ENCODE peak calls at places on chromosomes 1 and 21, in ten cellular contexts. F is transverse colon, H is hepatocyte, E is K562, L is left ventricle myocardium inferior, V is endothelial cell of umbilical vein, D is cardiac muscle cell, O is fibroblast of lung, P is ascending aorta, Z is mesenchymal stem cell. J is an unnamed sample. For H3K27me3, the result is how much of the 10 kb centered on the place peaks cover.

GRCh38 chr1:197859024-197859423 is 43.4 kb upstream of the C1orf53 start:
- DNase-seq in D (no peak), O (no peak), H (no peak), F (peak), E (no peak), L (no peak), Z (no peak), V (no peak), P (no peak), J (peak)

GRCh38 chr1:55955237-55955636 is 624.1 kb downstream of the PLPP3 start:
- DNase-seq in E (no peak), L (no peak), O (peak), H (no peak), P (no peak), D (peak), F (no peak), V (no peak), Z (peak), J (no peak)

GRCh38 chr1:24643362-24644346 is 552 bp downstream of the SRRM1 start:
- DNase-seq in E (peak), P (no peak), H (peak), D (peak), F (peak), L (no peak), Z (peak), V (peak), O (no peak), J (peak)

GRCh38 chr21:46112731-46113215 is 14.9 kb downstream of the COL6A2 start:
- DNase-seq in L (no peak), D (no peak), F (peak), P (peak), V (no peak), E (no peak), O (no peak), H (no peak), Z (no peak), J (no peak)

GRCh38 chr1:43537423-43538142 is 6.9 kb downstream of the PTPRF start:
- DNase-seq in H (no peak), D (no peak), Z (no peak), P (no peak), O (no peak), L (no peak), V (no peak), E (no peak), F (peak), J (no peak)

GRCh38 chr1:83512371-83513004 is 486.4 kb downstream of the TTLL7 start:
- DNase-seq in P (no peak), H (no peak), Z (peak), F (no peak), V (peak), L (no peak), E (no peak), O (no peak), D (no peak), J (no peak)

GRCh38 chr1:33050221-33051076 is 13.8 kb upstream of the AK2 start:
- DNase-seq in D (no peak), F (no peak), Z (peak), H (no peak), E (peak), L (no peak), V (no peak), O (peak), P (no peak), J (no peak)

GRCh38 chr21:31554511-31555022 is 104.9 kb upstream of the SOD1 start:
- DNase-seq in F (no peak), H (no peak), V (no peak), E (no peak), O (no peak), D (no peak), L (no peak), Z (peak), P (no peak), J (peak)

GRCh38 chr1:181091322-181092040 is 3.0 kb downstream of the IER5 start:
- DNase-seq in L (no peak), Z (no peak), O (no peak), F (no peak), P (no peak), V (no peak), H (no peak), E (no peak), D (no peak), J (no peak)

GRCh38 chr1:181090653-181091126 is 2.2 kb downstream of the IER5 start:
- DNase-seq in O (no peak), Z (no peak), D (no peak), L (no peak), E (peak), H (no peak), V (peak), P (no peak), F (peak), J (no peak)

GRCh38 chr1:181089017-181089776 is 697 bp downstream of the IER5 start:
- DNase-seq in H (peak), F (peak), L (peak), D (peak), Z (no peak), E (peak), P (peak), V (no peak), O (no peak), J (no peak)

GRCh38 chr1:181088079-181089016 is at the start of gene IER5:
- DNase-seq in L (peak), V (peak), P (peak), F (peak), Z (peak), O (peak), E (peak), H (peak), D (peak), J (peak)

GRCh38 chr1:181089777-181090505 is 1.4 kb downstream of the IER5 start:
- DNase-seq in E (peak), O (peak), V (peak), F (peak), H (peak), D (peak), Z (peak), L (peak), P (peak), J (peak)
- H3K27me3 ChIP-seq in E (under half), O (under half), V (under half), F (under half), H (under half), D (under half), Z (under half), L (under half), P (under half), J (under half)

GRCh38 chr21:44375686-44376320 is 22.4 kb downstream of the TRPM2 start:
- DNase-seq in P (peak), O (no peak), L (no peak), F (no peak), Z (no peak), H (no peak), V (no peak), E (no peak), D (no peak), J (no peak)
- H3K27me3 ChIP-seq in P (under half), O (under half), L (half or more), F (under half), Z (under half), H (under half), V (under half), E (half or more), D (under half), J (under half)

GRCh38 chr1:61187380-61188086 is 105.2 kb downstream of the NFIA start:
- DNase-seq in O (no peak), Z (no peak), D (no peak), P (no peak), E (no peak), H (no peak), L (no peak), F (no peak), V (no peak), J (no peak)
- H3K27me3 ChIP-seq in O (under half), Z (under half), D (under half), P (under half), E (under half), H (under half), L (under half), F (under half), V (under half), J (under half)

GRCh38 chr1:205802060-205802459 is 10.9 kb downstream of the SLC41A1 start:
- DNase-seq in E (peak), D (no peak), P (no peak), H (no peak), Z (no peak), F (no peak), L (no peak), V (no peak), O (no peak), J (no peak)
- H3K27me3 ChIP-seq in E (under half), D (under half), P (under half), H (under half), Z (under half), F (under half), L (under half), V (under half), O (under half), J (under half)

J was measured in HAP-1.